ENCODE peak calls at places on chromosomes 5 and 9, in ten cellular contexts. D, I, U, O, P, S, K, L, N and G are unnamed samples.

GRCh38 chr5:149782018-149782899 is 52.1 kb downstream of the PPARGC1B start:
- DNase-seq in D (no peak), I (no peak), U (no peak), O (no peak), P (no peak), S (no peak), K (no peak), L (no peak), N (no peak), G (no peak)

GRCh38 chr9:132074736-132075135 is 4.9 kb downstream of the MED27 start:
- DNase-seq in D (no peak), I (peak), U (no peak), O (no peak), P (no peak), S (no peak), K (no peak), L (no peak), N (peak), G (no peak)

GRCh38 chr9:131254107-131254491 is 22.2 kb downstream of the FAM78A start:
- DNase-seq in D (no peak), I (no peak), U (no peak), O (no peak), P (no peak), S (no peak), K (no peak), L (no peak), N (no peak), G (no peak)

GRCh38 chr9:132370592-132370991 is 15.8 kb upstream of the SETX start:
- DNase-seq in D (no peak), I (no peak), U (no peak), O (no peak), P (no peak), S (no peak), K (no peak), L (no peak), N (no peak), G (no peak)

GRCh38 chr9:110440796-110441195 is 103.1 kb upstream of the TXNDC8 start:
- DNase-seq in D (no peak), I (peak), U (no peak), O (no peak), P (no peak), S (no peak), K (no peak), L (no peak), N (no peak), G (no peak)

GRCh38 chr5:121158433-121158832 is 693.2 kb upstream of the FTMT start:
- DNase-seq in D (no peak), I (no peak), U (no peak), O (no peak), P (no peak), S (peak), K (no peak), L (no peak), N (no peak), G (no peak)

GRCh38 chr5:173645437-173645807 is 29.0 kb upstream of the BOD1 start:
- DNase-seq in D (no peak), I (peak), U (no peak), O (no peak), P (no peak), S (no peak), K (no peak), L (no peak), N (peak), G (no peak)

GRCh38 chr9:137817236-137818200 is 60.1 kb upstream of the CACNA1B start:
- DNase-seq in D (no peak), I (no peak), U (no peak), O (no peak), P (no peak), S (no peak), K (no peak), L (no peak), N (no peak), G (no peak)

GRCh38 chr5:150350524-150351344 is 6.8 kb upstream of the TCOF1 start:
- DNase-seq in D (peak), I (peak), U (peak), O (peak), P (peak), S (peak), K (peak), L (peak), N (peak), G (peak)

GRCh38 chr5:24547127-24547526 is 97.7 kb downstream of the CDH10 start:
- DNase-seq in D (no peak), I (no peak), U (no peak), O (no peak), P (peak), S (peak), K (peak), L (no peak), N (no peak), G (no peak)

GRCh38 chr5:175800656-175801081 is 70.7 kb upstream of the CPLX2 start:
- DNase-seq in D (no peak), I (peak), U (peak), O (no peak), P (peak), S (no peak), K (no peak), L (peak), N (peak), G (no peak)

GRCh38 chr5:176542596-176543427 is 5.6 kb upstream of the RNF44 start:
- DNase-seq in D (peak), I (no peak), U (no peak), O (peak), P (no peak), S (no peak), K (no peak), L (no peak), N (no peak), G (no peak)

GRCh38 chr5:180860273-180860886 is 696 bp downstream of the ZFP62 start:
- DNase-seq in D (peak), I (peak), U (peak), O (no peak), P (peak), S (peak), K (peak), L (no peak), N (peak), G (no peak)

GRCh38 chr5:172450861-172451695 is 3.2 kb downstream of the SH3PXD2B start:
- DNase-seq in D (peak), I (peak), U (no peak), O (peak), P (peak), S (no peak), K (no peak), L (no peak), N (peak), G (peak)

GRCh38 chr9:114284316-114285060 is 38.4 kb upstream of the ORM1 start:
- DNase-seq in D (no peak), I (no peak), U (no peak), O (no peak), P (no peak), S (no peak), K (no peak), L (no peak), N (no peak), G (peak)

GRCh38 chr9:74100042-74100441 is 397.1 kb upstream of the RORB start:
- DNase-seq in D (no peak), I (no peak), U (no peak), O (no peak), P (no peak), S (no peak), K (no peak), L (no peak), N (no peak), G (no peak)

GRCh38 chr5:163730206-163730782 is 224.9 kb downstream of the MAT2B start:
- DNase-seq in D (no peak), I (no peak), U (no peak), O (no peak), P (no peak), S (peak), K (no peak), L (no peak), N (no peak), G (no peak)

GRCh38 chr5:114419941-114420340 is 58.1 kb downstream of the KCNN2 start:
- DNase-seq in D (no peak), I (peak), U (no peak), O (no peak), P (no peak), S (peak), K (no peak), L (no peak), N (no peak), G (no peak)

GRCh38 chr5:4511996-4512656 is 628.0 kb upstream of the ADAMTS16 start:
- DNase-seq in D (no peak), I (peak), U (peak), O (peak), P (no peak), S (no peak), K (peak), L (no peak), N (peak), G (peak)

GRCh38 chr5:154198611-154199230 is 8.2 kb downstream of the GALNT10 start:
- DNase-seq in D (no peak), I (peak), U (peak), O (no peak), P (no peak), S (no peak), K (peak), L (peak), N (peak), G (no peak)